ENCODE peak calls at places on chromosomes 1 and 21, in six cellular contexts. C is heart right ventricle; E is tibial artery; A is amniotic stem cell; N is COLO829; K is stimulated activated CD4-positive, alpha-beta T cell treated with anti-CD3 and anti-CD28 coated beads, Interleukin-15, amount 100 ng/mL, for 1 hour. S is an unnamed sample.

GRCh38 chr1:42930178-42931107 is 28.2 kb downstream of the SLC2A1 start:
- DNase-seq in C (no peak), E (no peak), K (no peak), A (no peak), N (no peak), S (no peak)

GRCh38 chr1:11071463-11072215 is 11.8 kb upstream of the SRM start:
- DNase-seq in A (no peak), E (no peak), K (no peak), C (no peak), N (no peak), S (no peak)

GRCh38 chr21:44606495-44606894 is 5.4 kb upstream of the KRTAP10-8 start:
- DNase-seq in C (no peak), A (no peak), N (no peak), E (no peak), K (no peak), S (no peak)

GRCh38 chr21:28789571-28789970 is 203.1 kb downstream of the LTN1 start:
- DNase-seq in C (no peak), E (no peak), N (no peak), K (no peak), A (no peak), S (no peak)

GRCh38 chr1:39960461-39960958 is 5.6 kb downstream of the MFSD2A start:
- DNase-seq in K (no peak), N (no peak), A (no peak), C (no peak), E (peak; percentile 32), S (no peak)

GRCh38 chr21:34670220-34670961 is 1.6 kb downstream of the CLIC6 start:
- DNase-seq in N (no peak), E (peak; percentile 33), A (no peak), C (no peak), K (no peak), S (no peak)

GRCh38 chr1:210905944-210906453 is 227.9 kb downstream of the KCNH1 start:
- DNase-seq in N (peak; percentile 18), K (no peak), C (no peak), A (no peak), E (no peak), S (no peak)

GRCh38 chr1:161676958-161677689 is 14.2 kb downstream of the FCGR2B start:
- DNase-seq in E (no peak), N (peak; percentile 35), C (no peak), A (no peak), K (no peak), S (no peak)

GRCh38 chr1:215878128-215878527 is 311.0 kb downstream of the KCTD3 start:
- DNase-seq in K (no peak), C (no peak), E (no peak), A (no peak), N (no peak), S (no peak)

GRCh38 chr1:39753132-39754025 is 14.7 kb downstream of the PPIE start:
- DNase-seq in C (no peak), N (no peak), E (no peak), K (no peak), A (no peak), S (no peak)

GRCh38 chr1:181101581-181102226 is 13.2 kb downstream of the IER5 start:
- DNase-seq in A (no peak), N (no peak), K (no peak), C (no peak), E (no peak), S (no peak)

GRCh38 chr1:19646366-19646765 is 2.3 kb downstream of the NBL1 start:
- DNase-seq in N (no peak), A (no peak), K (no peak), C (no peak), E (no peak), S (peak; percentile 34)

GRCh38 chr1:207649204-207649753 is 4.3 kb downstream of the CR1L start:
- DNase-seq in K (no peak), A (no peak), C (no peak), E (no peak), N (no peak), S (no peak)

GRCh38 chr1:225427249-225428065 is at the start of gene LBR:
- DNase-seq in A (no peak), N (no peak), C (peak; percentile 48), E (peak; percentile 44), K (no peak), S (peak; percentile 55)

GRCh38 chr1:194476872-194477271 is 1290.5 kb upstream of the B3GALT2 start:
- DNase-seq in N (no peak), A (no peak), K (no peak), C (no peak), E (no peak), S (no peak)

GRCh38 chr1:71273326-71273725 is 192.5 kb upstream of the ZRANB2 start:
- DNase-seq in A (no peak), N (no peak), E (no peak), K (no peak), C (no peak), S (no peak)

GRCh38 chr1:21541835-21542234 is 32.6 kb downstream of the ALPL start:
- DNase-seq in C (peak; percentile 45), N (no peak), K (no peak), E (peak; percentile 37), A (no peak), S (peak; percentile 66)

GRCh38 chr1:221230605-221231004 is 351.4 kb downstream of the HLX start:
- DNase-seq in E (no peak), N (no peak), C (no peak), K (no peak), A (no peak), S (no peak)

GRCh38 chr1:181783208-181783607 is 278.3 kb downstream of the ZNF648 start:
- DNase-seq in A (no peak), K (no peak), C (no peak), N (no peak), E (no peak), S (no peak)

GRCh38 chr1:234409328-234409727 is 36.1 kb downstream of the COA6 start:
- DNase-seq in C (no peak), E (no peak), N (peak; percentile 34), K (no peak), A (no peak), S (no peak)

GRCh38 chr1:66550243-66550642 is 16.3 kb downstream of the SGIP1 start:
- DNase-seq in A (no peak), N (no peak), C (no peak), E (no peak), K (no peak), S (no peak)

GRCh38 chr1:39574646-39575045 is 1.9 kb downstream of the PABPC4 start:
- DNase-seq in K (no peak), C (no peak), E (no peak), A (no peak), N (no peak), S (no peak)

GRCh38 chr1:42419449-42419848 is 36.4 kb downstream of the ZMYND12 start:
- DNase-seq in K (no peak), E (no peak), A (no peak), C (peak; percentile 44), N (no peak), S (peak; percentile 73)

GRCh38 chr1:218874313-218874712 is 299.4 kb upstream of the LYPLAL1 start:
- DNase-seq in K (no peak), A (no peak), N (peak; percentile 86), E (no peak), C (no peak), S (no peak)

GRCh38 chr1:172446547-172446946 is 2.7 kb upstream of the PIGC start:
- DNase-seq in N (no peak), E (no peak), A (no peak), K (no peak), C (no peak), S (no peak)

GRCh38 chr1:153429266-153430165 is 13.2 kb downstream of the S100A7A start:
- DNase-seq in N (no peak), A (no peak), K (no peak), C (no peak), E (no peak), S (no peak)

GRCh38 chr1:201408176-201408814 is 9.2 kb upstream of the LAD1 start:
- DNase-seq in C (peak; percentile 82), A (peak; percentile 30), N (peak; percentile 88), E (peak; percentile 76), K (peak; percentile 27), S (peak; percentile 80)

GRCh38 chr1:244759158-244759557 is 76.3 kb upstream of the COX20 start:
- DNase-seq in K (no peak), A (no peak), N (no peak), E (no peak), C (no peak), S (no peak)

S was measured in left cardiac atrium.